ENCODE peak calls at places on chromosome 17, in four cellular contexts. One of them, this sample, is unnamed.

GRCh38 chr17:60971515-60972369 is 294.1 kb downstream of the BCAS3 start:
- DNase-seq in MM.1S: peak; percentile 56
- DNase-seq in thoracic aorta: no peak
- DNase-seq in left ventricle myocardium inferior: no peak
- DNase-seq in this sample: no peak

GRCh38 chr17:57782642-57783337 is 37.7 kb upstream of the CCDC182 start:
- DNase-seq in thoracic aorta: no peak
- DNase-seq in left ventricle myocardium inferior: no peak
- DNase-seq in MM.1S: no peak
- DNase-seq in this sample: no peak

GRCh38 chr17:70081885-70082284 is 6.9 kb downstream of the KCNJ16 start:
- DNase-seq in MM.1S: no peak
- DNase-seq in thoracic aorta: no peak
- DNase-seq in left ventricle myocardium inferior: no peak
- DNase-seq in this sample: no peak

GRCh38 chr17:75153854-75154194 is 488 bp downstream of the JPT1 start:
- DNase-seq in MM.1S: no peak
- DNase-seq in thoracic aorta: no peak
- DNase-seq in left ventricle myocardium inferior: no peak
- DNase-seq in this sample: no peak

GRCh38 chr17:7045492-7046126 is 1.7 kb upstream of the SLC16A11 start:
- DNase-seq in MM.1S: peak; percentile 79
- DNase-seq in left ventricle myocardium inferior: no peak
- DNase-seq in thoracic aorta: no peak
- DNase-seq in this sample: no peak

GRCh38 chr17:57375040-57375769 is 118.9 kb downstream of the MSI2 start:
- DNase-seq in left ventricle myocardium inferior: no peak
- DNase-seq in MM.1S: no peak
- DNase-seq in thoracic aorta: no peak
- DNase-seq in this sample: no peak

GRCh38 chr17:37399404-37399803 is 7.2 kb downstream of the ACACA start:
- DNase-seq in thoracic aorta: no peak
- DNase-seq in MM.1S: no peak
- DNase-seq in left ventricle myocardium inferior: no peak
- DNase-seq in this sample: no peak

GRCh38 chr17:5817475-5818395 is 233.4 kb upstream of the NLRP1 start:
- DNase-seq in MM.1S: no peak
- DNase-seq in thoracic aorta: no peak
- DNase-seq in left ventricle myocardium inferior: no peak
- DNase-seq in this sample: no peak

DNA sequence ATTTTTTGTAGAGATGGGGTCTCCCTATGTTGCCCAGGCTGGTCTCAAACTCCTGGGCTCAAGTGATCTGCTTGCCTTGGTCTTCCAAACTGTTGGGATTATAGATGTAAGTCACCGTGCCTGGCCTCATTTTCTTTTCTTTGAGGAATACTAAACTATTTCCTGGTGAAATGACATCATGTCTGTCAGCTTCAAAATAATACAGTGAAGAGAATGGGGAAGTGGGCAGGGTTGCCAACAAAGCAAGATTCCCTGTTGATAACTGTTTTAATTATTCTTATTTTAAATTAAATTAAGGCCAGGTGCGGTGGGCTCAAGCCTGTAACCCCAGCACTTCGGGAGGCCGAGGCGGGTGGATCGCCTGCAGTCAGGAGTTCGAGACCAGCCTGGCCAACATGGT is 21.1 kb downstream of the PIPOX start:
- DNase-seq in left ventricle myocardium inferior: no peak
- DNase-seq in MM.1S: no peak
- DNase-seq in thoracic aorta: no peak
- DNase-seq in this sample: no peak
- H3K4me3 ChIP-seq in left ventricle myocardium inferior: no peak overlapping the region
- H3K4me3 ChIP-seq in MM.1S: no peak overlapping the region
- H3K4me3 ChIP-seq in thoracic aorta: no peak overlapping the region
- H3K4me3 ChIP-seq in this sample: no peak overlapping the region

GRCh38 chr17:42406602-42407288 is 16.3 kb downstream of the CAVIN1 start:
- DNase-seq in MM.1S: no peak
- DNase-seq in left ventricle myocardium inferior: no peak
- DNase-seq in thoracic aorta: no peak
- DNase-seq in this sample: no peak
- H3K27ac ChIP-seq in MM.1S: no peak overlapping the region
- H3K27ac ChIP-seq in left ventricle myocardium inferior: peak overlapping the region; percentile 100
- H3K27ac ChIP-seq in thoracic aorta: peak overlapping the region; percentile 94
- H3K27ac ChIP-seq in this sample: peak overlapping the region; percentile 92

DNA sequence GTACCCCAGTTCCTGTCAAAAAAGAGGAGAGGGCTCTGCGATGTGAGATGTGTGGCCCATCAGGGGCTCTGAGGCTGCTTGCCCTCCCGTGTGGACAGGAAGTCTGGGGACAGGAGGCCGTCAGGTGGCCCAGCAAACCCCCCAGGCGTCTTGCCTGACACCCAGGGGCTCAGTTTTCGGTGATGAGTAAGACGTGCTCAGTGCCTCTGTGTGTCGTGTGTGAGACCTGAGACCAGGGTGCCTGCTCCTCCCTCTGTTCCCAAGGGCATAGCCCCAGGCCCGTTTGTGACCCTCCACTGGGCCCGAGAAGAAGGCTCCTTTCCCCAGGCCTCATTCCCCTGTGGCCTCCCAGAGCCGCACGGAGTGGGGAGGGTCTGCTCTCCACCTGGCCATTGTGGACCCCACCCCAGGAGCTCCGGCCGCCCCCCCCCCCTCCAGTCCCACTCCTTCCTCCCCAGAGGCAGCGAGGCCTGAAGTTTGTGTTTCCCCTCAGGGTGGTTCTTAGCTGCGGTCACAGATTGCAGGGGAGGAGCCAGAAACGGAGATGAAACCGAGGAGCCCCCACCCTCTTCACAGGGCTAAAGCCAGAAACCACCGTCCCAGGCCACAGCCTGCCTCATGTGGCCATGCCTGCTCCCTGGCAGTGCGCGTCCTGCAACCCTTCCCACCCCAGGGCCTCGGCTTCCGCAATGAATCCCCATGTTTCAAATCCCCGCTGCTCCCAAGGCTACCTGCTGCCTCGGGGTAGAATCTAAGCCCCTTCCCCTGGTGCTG is 4.9 kb upstream of the ACTG1 start:
- DNase-seq in left ventricle myocardium inferior: no peak
- DNase-seq in MM.1S: peak; percentile 5
- DNase-seq in thoracic aorta: no peak
- DNase-seq in this sample: peak; percentile 67
- H3K4me3 ChIP-seq in left ventricle myocardium inferior: peak overlapping the region; percentile 93
- H3K4me3 ChIP-seq in MM.1S: no peak overlapping the region
- H3K4me3 ChIP-seq in thoracic aorta: peak overlapping the region; percentile 99
- H3K4me3 ChIP-seq in this sample: no peak overlapping the region

DNA sequence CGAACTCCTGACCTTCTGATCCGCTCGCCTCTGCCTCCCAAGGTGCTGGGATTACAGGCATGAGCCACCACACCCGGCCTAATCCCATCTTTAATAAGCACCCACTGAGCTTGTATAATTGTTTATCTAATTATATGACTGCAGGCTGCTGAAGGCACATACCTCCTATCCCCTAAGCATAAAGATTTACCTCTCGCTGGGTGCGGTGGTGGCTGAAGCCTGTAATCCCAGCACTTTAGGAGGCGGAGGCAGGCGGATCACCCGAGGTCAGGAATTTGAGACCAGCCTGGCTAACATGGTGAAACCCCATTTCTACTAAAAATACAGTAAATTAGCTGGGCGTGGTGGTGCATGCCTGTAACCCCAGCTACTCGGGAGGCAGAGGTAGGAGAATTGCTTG is 20.1 kb upstream of the YWHAE start:
- DNase-seq in thoracic aorta: no peak
- DNase-seq in MM.1S: no peak
- DNase-seq in left ventricle myocardium inferior: no peak
- DNase-seq in this sample: no peak
- H3K27ac ChIP-seq in thoracic aorta: no peak overlapping the region
- H3K27ac ChIP-seq in MM.1S: no peak overlapping the region
- H3K27ac ChIP-seq in left ventricle myocardium inferior: no peak overlapping the region
- H3K27ac ChIP-seq in this sample: no peak overlapping the region

This sample was measured in right cardiac atrium.